ENCODE peak calls at places on chromosomes 7 and 10, in nine cellular contexts. One of them, this sample, is unnamed.

GRCh38 chr7:22633954-22634474 is 93.0 kb upstream of the IL6 start:
- DNase-seq in activated naive CD4-positive, alpha-beta T cell: no peak
- DNase-seq in activated T-cell treated with anti-CD3 and anti-CD28 coated beads, Interleukin-2, amount 50 U/mL, for 4 hours: no peak
- DNase-seq in NCI-H460: no peak
- DNase-seq in GM10248: no peak
- DNase-seq in fibroblast of the aortic adventitia: no peak
- DNase-seq in naive thymus-derived CD4-positive, alpha-beta T cell: no peak
- DNase-seq in mesothelial cell of epicardium: no peak
- DNase-seq in astrocyte of the spinal cord: no peak
- DNase-seq in this sample: no peak

GRCh38 chr7:4682621-4683042 is 537 bp downstream of the FOXK1 start:
- DNase-seq in activated naive CD4-positive, alpha-beta T cell: no peak
- DNase-seq in activated T-cell treated with anti-CD3 and anti-CD28 coated beads, Interleukin-2, amount 50 U/mL, for 4 hours: peak
- DNase-seq in NCI-H460: no peak
- DNase-seq in GM10248: peak
- DNase-seq in fibroblast of the aortic adventitia: peak
- DNase-seq in naive thymus-derived CD4-positive, alpha-beta T cell: peak
- DNase-seq in mesothelial cell of epicardium: peak
- DNase-seq in astrocyte of the spinal cord: peak
- DNase-seq in this sample: peak

GRCh38 chr7:96321041-96321669 is 743 bp downstream of the SLC25A13 start:
- DNase-seq in activated naive CD4-positive, alpha-beta T cell: peak
- DNase-seq in activated T-cell treated with anti-CD3 and anti-CD28 coated beads, Interleukin-2, amount 50 U/mL, for 4 hours: peak
- DNase-seq in NCI-H460: peak
- DNase-seq in GM10248: peak
- DNase-seq in fibroblast of the aortic adventitia: peak
- DNase-seq in naive thymus-derived CD4-positive, alpha-beta T cell: no peak
- DNase-seq in mesothelial cell of epicardium: peak
- DNase-seq in astrocyte of the spinal cord: peak
- DNase-seq in this sample: peak

GRCh38 chr7:75054744-75055527 is 18.7 kb downstream of the RCC1L start:
- DNase-seq in activated naive CD4-positive, alpha-beta T cell: no peak
- DNase-seq in activated T-cell treated with anti-CD3 and anti-CD28 coated beads, Interleukin-2, amount 50 U/mL, for 4 hours: no peak
- DNase-seq in NCI-H460: no peak
- DNase-seq in GM10248: no peak
- DNase-seq in fibroblast of the aortic adventitia: peak
- DNase-seq in naive thymus-derived CD4-positive, alpha-beta T cell: no peak
- DNase-seq in mesothelial cell of epicardium: no peak
- DNase-seq in astrocyte of the spinal cord: peak
- DNase-seq in this sample: peak

GRCh38 chr10:121732676-121733445 is 134.6 kb upstream of the FGFR2 start:
- DNase-seq in activated naive CD4-positive, alpha-beta T cell: no peak
- DNase-seq in activated T-cell treated with anti-CD3 and anti-CD28 coated beads, Interleukin-2, amount 50 U/mL, for 4 hours: no peak
- DNase-seq in NCI-H460: no peak
- DNase-seq in GM10248: no peak
- DNase-seq in fibroblast of the aortic adventitia: no peak
- DNase-seq in naive thymus-derived CD4-positive, alpha-beta T cell: no peak
- DNase-seq in mesothelial cell of epicardium: no peak
- DNase-seq in astrocyte of the spinal cord: no peak
- DNase-seq in this sample: peak

GRCh38 chr7:113197274-113197673 is 78.9 kb upstream of the SMIM30 start:
- DNase-seq in activated naive CD4-positive, alpha-beta T cell: no peak
- DNase-seq in activated T-cell treated with anti-CD3 and anti-CD28 coated beads, Interleukin-2, amount 50 U/mL, for 4 hours: no peak
- DNase-seq in NCI-H460: no peak
- DNase-seq in GM10248: no peak
- DNase-seq in fibroblast of the aortic adventitia: peak
- DNase-seq in naive thymus-derived CD4-positive, alpha-beta T cell: no peak
- DNase-seq in mesothelial cell of epicardium: no peak
- DNase-seq in astrocyte of the spinal cord: peak
- DNase-seq in this sample: no peak

GRCh38 chr10:26881600-26882331 is 21.0 kb upstream of the ABI1 start:
- DNase-seq in activated naive CD4-positive, alpha-beta T cell: no peak
- DNase-seq in activated T-cell treated with anti-CD3 and anti-CD28 coated beads, Interleukin-2, amount 50 U/mL, for 4 hours: no peak
- DNase-seq in NCI-H460: peak
- DNase-seq in GM10248: peak
- DNase-seq in fibroblast of the aortic adventitia: peak
- DNase-seq in naive thymus-derived CD4-positive, alpha-beta T cell: peak
- DNase-seq in mesothelial cell of epicardium: no peak
- DNase-seq in astrocyte of the spinal cord: peak
- DNase-seq in this sample: no peak

GRCh38 chr7:110204527-110204926 is 886.4 kb upstream of the LRRN3 start:
- DNase-seq in activated naive CD4-positive, alpha-beta T cell: no peak
- DNase-seq in activated T-cell treated with anti-CD3 and anti-CD28 coated beads, Interleukin-2, amount 50 U/mL, for 4 hours: no peak
- DNase-seq in NCI-H460: peak
- DNase-seq in GM10248: no peak
- DNase-seq in fibroblast of the aortic adventitia: no peak
- DNase-seq in naive thymus-derived CD4-positive, alpha-beta T cell: no peak
- DNase-seq in mesothelial cell of epicardium: no peak
- DNase-seq in astrocyte of the spinal cord: no peak
- DNase-seq in this sample: peak

GRCh38 chr7:146655928-146656797 is 539.6 kb downstream of the CNTNAP2 start:
- DNase-seq in activated naive CD4-positive, alpha-beta T cell: no peak
- DNase-seq in activated T-cell treated with anti-CD3 and anti-CD28 coated beads, Interleukin-2, amount 50 U/mL, for 4 hours: no peak
- DNase-seq in NCI-H460: no peak
- DNase-seq in GM10248: no peak
- DNase-seq in fibroblast of the aortic adventitia: no peak
- DNase-seq in naive thymus-derived CD4-positive, alpha-beta T cell: no peak
- DNase-seq in mesothelial cell of epicardium: no peak
- DNase-seq in astrocyte of the spinal cord: no peak
- DNase-seq in this sample: no peak

GRCh38 chr10:58802047-58802446 is 289.4 kb downstream of the BICC1 start:
- DNase-seq in activated naive CD4-positive, alpha-beta T cell: no peak
- DNase-seq in activated T-cell treated with anti-CD3 and anti-CD28 coated beads, Interleukin-2, amount 50 U/mL, for 4 hours: no peak
- DNase-seq in NCI-H460: no peak
- DNase-seq in GM10248: no peak
- DNase-seq in fibroblast of the aortic adventitia: no peak
- DNase-seq in naive thymus-derived CD4-positive, alpha-beta T cell: no peak
- DNase-seq in mesothelial cell of epicardium: no peak
- DNase-seq in astrocyte of the spinal cord: no peak
- DNase-seq in this sample: no peak

GRCh38 chr7:100477871-100478248 is 1.2 kb downstream of the TSC22D4 start:
- DNase-seq in activated naive CD4-positive, alpha-beta T cell: no peak
- DNase-seq in activated T-cell treated with anti-CD3 and anti-CD28 coated beads, Interleukin-2, amount 50 U/mL, for 4 hours: no peak
- DNase-seq in NCI-H460: no peak
- DNase-seq in GM10248: no peak
- DNase-seq in fibroblast of the aortic adventitia: no peak
- DNase-seq in naive thymus-derived CD4-positive, alpha-beta T cell: no peak
- DNase-seq in mesothelial cell of epicardium: no peak
- DNase-seq in astrocyte of the spinal cord: peak
- DNase-seq in this sample: no peak

GRCh38 chr7:64618785-64619456 is 47.0 kb upstream of the ZNF107 start:
- DNase-seq in activated naive CD4-positive, alpha-beta T cell: no peak
- DNase-seq in activated T-cell treated with anti-CD3 and anti-CD28 coated beads, Interleukin-2, amount 50 U/mL, for 4 hours: no peak
- DNase-seq in NCI-H460: no peak
- DNase-seq in GM10248: no peak
- DNase-seq in fibroblast of the aortic adventitia: peak
- DNase-seq in naive thymus-derived CD4-positive, alpha-beta T cell: peak
- DNase-seq in mesothelial cell of epicardium: no peak
- DNase-seq in astrocyte of the spinal cord: peak
- DNase-seq in this sample: no peak

GRCh38 chr7:36227223-36227622 is 74.2 kb downstream of the EEPD1 start:
- DNase-seq in activated naive CD4-positive, alpha-beta T cell: no peak
- DNase-seq in activated T-cell treated with anti-CD3 and anti-CD28 coated beads, Interleukin-2, amount 50 U/mL, for 4 hours: no peak
- DNase-seq in NCI-H460: no peak
- DNase-seq in GM10248: no peak
- DNase-seq in fibroblast of the aortic adventitia: peak
- DNase-seq in naive thymus-derived CD4-positive, alpha-beta T cell: no peak
- DNase-seq in mesothelial cell of epicardium: no peak
- DNase-seq in astrocyte of the spinal cord: peak
- DNase-seq in this sample: peak

GRCh38 chr7:85232068-85232467 is 45.2 kb upstream of the SEMA3D start:
- DNase-seq in activated naive CD4-positive, alpha-beta T cell: no peak
- DNase-seq in activated T-cell treated with anti-CD3 and anti-CD28 coated beads, Interleukin-2, amount 50 U/mL, for 4 hours: no peak
- DNase-seq in NCI-H460: no peak
- DNase-seq in GM10248: no peak
- DNase-seq in fibroblast of the aortic adventitia: no peak
- DNase-seq in naive thymus-derived CD4-positive, alpha-beta T cell: no peak
- DNase-seq in mesothelial cell of epicardium: no peak
- DNase-seq in astrocyte of the spinal cord: no peak
- DNase-seq in this sample: no peak

GRCh38 chr10:49776851-49777250 is 14.7 kb upstream of the OGDHL start:
- DNase-seq in activated naive CD4-positive, alpha-beta T cell: no peak
- DNase-seq in activated T-cell treated with anti-CD3 and anti-CD28 coated beads, Interleukin-2, amount 50 U/mL, for 4 hours: no peak
- DNase-seq in NCI-H460: no peak
- DNase-seq in GM10248: no peak
- DNase-seq in fibroblast of the aortic adventitia: no peak
- DNase-seq in naive thymus-derived CD4-positive, alpha-beta T cell: no peak
- DNase-seq in mesothelial cell of epicardium: no peak
- DNase-seq in astrocyte of the spinal cord: no peak
- DNase-seq in this sample: no peak

GRCh38 chr7:47458057-47458456 is 123.9 kb downstream of the TNS3 start:
- DNase-seq in activated naive CD4-positive, alpha-beta T cell: no peak
- DNase-seq in activated T-cell treated with anti-CD3 and anti-CD28 coated beads, Interleukin-2, amount 50 U/mL, for 4 hours: no peak
- DNase-seq in NCI-H460: no peak
- DNase-seq in GM10248: no peak
- DNase-seq in fibroblast of the aortic adventitia: peak
- DNase-seq in naive thymus-derived CD4-positive, alpha-beta T cell: no peak
- DNase-seq in mesothelial cell of epicardium: no peak
- DNase-seq in astrocyte of the spinal cord: peak
- DNase-seq in this sample: no peak

GRCh38 chr10:69453759-69454158 is 2.5 kb downstream of the TSPAN15 start:
- DNase-seq in activated naive CD4-positive, alpha-beta T cell: no peak
- DNase-seq in activated T-cell treated with anti-CD3 and anti-CD28 coated beads, Interleukin-2, amount 50 U/mL, for 4 hours: no peak
- DNase-seq in NCI-H460: no peak
- DNase-seq in GM10248: no peak
- DNase-seq in fibroblast of the aortic adventitia: no peak
- DNase-seq in naive thymus-derived CD4-positive, alpha-beta T cell: no peak
- DNase-seq in mesothelial cell of epicardium: no peak
- DNase-seq in astrocyte of the spinal cord: no peak
- DNase-seq in this sample: no peak

GRCh38 chr10:104546756-104547155 is 94.3 kb upstream of the SORCS3 start:
- DNase-seq in activated naive CD4-positive, alpha-beta T cell: no peak
- DNase-seq in activated T-cell treated with anti-CD3 and anti-CD28 coated beads, Interleukin-2, amount 50 U/mL, for 4 hours: no peak
- DNase-seq in NCI-H460: no peak
- DNase-seq in GM10248: no peak
- DNase-seq in fibroblast of the aortic adventitia: no peak
- DNase-seq in naive thymus-derived CD4-positive, alpha-beta T cell: no peak
- DNase-seq in mesothelial cell of epicardium: no peak
- DNase-seq in astrocyte of the spinal cord: no peak
- DNase-seq in this sample: no peak

GRCh38 chr10:15738237-15738928 is 18.7 kb upstream of the ITGA8 start:
- DNase-seq in activated naive CD4-positive, alpha-beta T cell: no peak
- DNase-seq in activated T-cell treated with anti-CD3 and anti-CD28 coated beads, Interleukin-2, amount 50 U/mL, for 4 hours: no peak
- DNase-seq in NCI-H460: no peak
- DNase-seq in GM10248: no peak
- DNase-seq in fibroblast of the aortic adventitia: peak
- DNase-seq in naive thymus-derived CD4-positive, alpha-beta T cell: no peak
- DNase-seq in mesothelial cell of epicardium: no peak
- DNase-seq in astrocyte of the spinal cord: peak
- DNase-seq in this sample: no peak

GRCh38 chr10:132232553-132232949 is 45.8 kb downstream of the DPYSL4 start:
- DNase-seq in activated naive CD4-positive, alpha-beta T cell: no peak
- DNase-seq in activated T-cell treated with anti-CD3 and anti-CD28 coated beads, Interleukin-2, amount 50 U/mL, for 4 hours: no peak
- DNase-seq in NCI-H460: no peak
- DNase-seq in GM10248: no peak
- DNase-seq in fibroblast of the aortic adventitia: no peak
- DNase-seq in naive thymus-derived CD4-positive, alpha-beta T cell: no peak
- DNase-seq in mesothelial cell of epicardium: no peak
- DNase-seq in astrocyte of the spinal cord: no peak
- DNase-seq in this sample: no peak

GRCh38 chr10:35127289-35127891 is 744 bp downstream of the CREM start:
- DNase-seq in activated naive CD4-positive, alpha-beta T cell: peak
- DNase-seq in activated T-cell treated with anti-CD3 and anti-CD28 coated beads, Interleukin-2, amount 50 U/mL, for 4 hours: peak
- DNase-seq in NCI-H460: no peak
- DNase-seq in GM10248: peak
- DNase-seq in fibroblast of the aortic adventitia: peak
- DNase-seq in naive thymus-derived CD4-positive, alpha-beta T cell: no peak
- DNase-seq in mesothelial cell of epicardium: peak
- DNase-seq in astrocyte of the spinal cord: peak
- DNase-seq in this sample: peak

GRCh38 chr10:78143576-78143975 is 109.9 kb downstream of the RPS24 start:
- DNase-seq in activated naive CD4-positive, alpha-beta T cell: no peak
- DNase-seq in activated T-cell treated with anti-CD3 and anti-CD28 coated beads, Interleukin-2, amount 50 U/mL, for 4 hours: no peak
- DNase-seq in NCI-H460: no peak
- DNase-seq in GM10248: no peak
- DNase-seq in fibroblast of the aortic adventitia: no peak
- DNase-seq in naive thymus-derived CD4-positive, alpha-beta T cell: no peak
- DNase-seq in mesothelial cell of epicardium: no peak
- DNase-seq in astrocyte of the spinal cord: no peak
- DNase-seq in this sample: peak

GRCh38 chr10:7365029-7365750 is 45.6 kb downstream of the SFMBT2 start:
- DNase-seq in activated naive CD4-positive, alpha-beta T cell: no peak
- DNase-seq in activated T-cell treated with anti-CD3 and anti-CD28 coated beads, Interleukin-2, amount 50 U/mL, for 4 hours: no peak
- DNase-seq in NCI-H460: no peak
- DNase-seq in GM10248: no peak
- DNase-seq in fibroblast of the aortic adventitia: no peak
- DNase-seq in naive thymus-derived CD4-positive, alpha-beta T cell: no peak
- DNase-seq in mesothelial cell of epicardium: no peak
- DNase-seq in astrocyte of the spinal cord: no peak
- DNase-seq in this sample: no peak

GRCh38 chr7:55050286-55050685 is 31.5 kb downstream of the EGFR start:
- DNase-seq in activated naive CD4-positive, alpha-beta T cell: no peak
- DNase-seq in activated T-cell treated with anti-CD3 and anti-CD28 coated beads, Interleukin-2, amount 50 U/mL, for 4 hours: no peak
- DNase-seq in NCI-H460: no peak
- DNase-seq in GM10248: no peak
- DNase-seq in fibroblast of the aortic adventitia: peak
- DNase-seq in naive thymus-derived CD4-positive, alpha-beta T cell: no peak
- DNase-seq in mesothelial cell of epicardium: no peak
- DNase-seq in astrocyte of the spinal cord: no peak
- DNase-seq in this sample: no peak

GRCh38 chr7:93430917-93431588 is 143.5 kb downstream of the CALCR start:
- DNase-seq in activated naive CD4-positive, alpha-beta T cell: no peak
- DNase-seq in activated T-cell treated with anti-CD3 and anti-CD28 coated beads, Interleukin-2, amount 50 U/mL, for 4 hours: no peak
- DNase-seq in NCI-H460: no peak
- DNase-seq in GM10248: no peak
- DNase-seq in fibroblast of the aortic adventitia: no peak
- DNase-seq in naive thymus-derived CD4-positive, alpha-beta T cell: no peak
- DNase-seq in mesothelial cell of epicardium: no peak
- DNase-seq in astrocyte of the spinal cord: no peak
- DNase-seq in this sample: no peak

GRCh38 chr10:22615819-22616499 is 98.4 kb downstream of the PIP4K2A start:
- DNase-seq in activated naive CD4-positive, alpha-beta T cell: no peak
- DNase-seq in activated T-cell treated with anti-CD3 and anti-CD28 coated beads, Interleukin-2, amount 50 U/mL, for 4 hours: no peak
- DNase-seq in NCI-H460: no peak
- DNase-seq in GM10248: peak
- DNase-seq in fibroblast of the aortic adventitia: peak
- DNase-seq in naive thymus-derived CD4-positive, alpha-beta T cell: no peak
- DNase-seq in mesothelial cell of epicardium: no peak
- DNase-seq in astrocyte of the spinal cord: no peak
- DNase-seq in this sample: peak

GRCh38 chr10:63376560-63377304 is 89.0 kb downstream of the JMJD1C start:
- DNase-seq in activated naive CD4-positive, alpha-beta T cell: no peak
- DNase-seq in activated T-cell treated with anti-CD3 and anti-CD28 coated beads, Interleukin-2, amount 50 U/mL, for 4 hours: no peak
- DNase-seq in NCI-H460: no peak
- DNase-seq in GM10248: peak
- DNase-seq in fibroblast of the aortic adventitia: peak
- DNase-seq in naive thymus-derived CD4-positive, alpha-beta T cell: no peak
- DNase-seq in mesothelial cell of epicardium: no peak
- DNase-seq in astrocyte of the spinal cord: peak
- DNase-seq in this sample: no peak

GRCh38 chr7:11750191-11750590 is 81.8 kb downstream of the THSD7A start:
- DNase-seq in activated naive CD4-positive, alpha-beta T cell: no peak
- DNase-seq in activated T-cell treated with anti-CD3 and anti-CD28 coated beads, Interleukin-2, amount 50 U/mL, for 4 hours: no peak
- DNase-seq in NCI-H460: no peak
- DNase-seq in GM10248: no peak
- DNase-seq in fibroblast of the aortic adventitia: no peak
- DNase-seq in naive thymus-derived CD4-positive, alpha-beta T cell: no peak
- DNase-seq in mesothelial cell of epicardium: no peak
- DNase-seq in astrocyte of the spinal cord: no peak
- DNase-seq in this sample: no peak

GRCh38 chr7:159010411-159010810 is 134.3 kb downstream of the VIPR2 start:
- DNase-seq in activated naive CD4-positive, alpha-beta T cell: no peak
- DNase-seq in activated T-cell treated with anti-CD3 and anti-CD28 coated beads, Interleukin-2, amount 50 U/mL, for 4 hours: no peak
- DNase-seq in NCI-H460: no peak
- DNase-seq in GM10248: no peak
- DNase-seq in fibroblast of the aortic adventitia: no peak
- DNase-seq in naive thymus-derived CD4-positive, alpha-beta T cell: no peak
- DNase-seq in mesothelial cell of epicardium: no peak
- DNase-seq in astrocyte of the spinal cord: no peak
- DNase-seq in this sample: no peak

GRCh38 chr10:44860811-44861751 is 50.1 kb upstream of the TMEM72 start:
- DNase-seq in activated naive CD4-positive, alpha-beta T cell: no peak
- DNase-seq in activated T-cell treated with anti-CD3 and anti-CD28 coated beads, Interleukin-2, amount 50 U/mL, for 4 hours: no peak
- DNase-seq in NCI-H460: no peak
- DNase-seq in GM10248: no peak
- DNase-seq in fibroblast of the aortic adventitia: peak
- DNase-seq in naive thymus-derived CD4-positive, alpha-beta T cell: no peak
- DNase-seq in mesothelial cell of epicardium: no peak
- DNase-seq in astrocyte of the spinal cord: peak
- DNase-seq in this sample: peak

GRCh38 chr7:157405914-157406810 is 69.4 kb downstream of the DNAJB6 start:
- DNase-seq in activated naive CD4-positive, alpha-beta T cell: no peak
- DNase-seq in activated T-cell treated with anti-CD3 and anti-CD28 coated beads, Interleukin-2, amount 50 U/mL, for 4 hours: no peak
- DNase-seq in NCI-H460: peak
- DNase-seq in GM10248: no peak
- DNase-seq in fibroblast of the aortic adventitia: no peak
- DNase-seq in naive thymus-derived CD4-positive, alpha-beta T cell: no peak
- DNase-seq in mesothelial cell of epicardium: no peak
- DNase-seq in astrocyte of the spinal cord: no peak
- DNase-seq in this sample: peak